ENCODE peak calls at places on chromosomes 3 and 15, in eight cellular contexts. M is ovary; S is activated CD8-positive, alpha-beta memory T cell treated with anti-CD3 and anti-CD28 coated beads for 48 hours; K is activated CD4-positive, alpha-beta T cell treated with anti-CD3 and anti-CD28 coated beads, Interleukin-2, amount 10 ng/mL, durations not matched to agents 7 days and 5 days; N is C1 segment of cervical spinal cord; P is T-helper 2 cell treated with Interferon-gamma antibody and Interleukin-4, amounts not matched to agents 5 μg/mL and 100 μg/mL, for 36 hours; B is stimulated activated CD4-positive, alpha-beta T cell treated with anti-CD3 and anti-CD28 coated beads, Interleukin-2, amount 100 ng/mL, for 24 hours; L is NT2/D1. D is an unnamed sample.

GRCh38 chr15:35309886-35310285 is 224.8 kb upstream of the NANOGP8 start:
- DNase-seq in B (no peak), L (no peak), N (no peak), M (no peak), P (no peak), K (no peak), S (no peak), D (no peak)

GRCh38 chr3:10242182-10243065 is 5.8 kb upstream of the TATDN2 start:
- DNase-seq in K (peak; percentile 92), S (peak; percentile 55), N (no peak), L (no peak), P (peak; percentile 86), M (no peak), B (peak; percentile 76), D (no peak)

GRCh38 chr3:42697326-42698051 is 5.1 kb downstream of the HHATL start:
- DNase-seq in N (no peak), P (no peak), S (no peak), M (no peak), B (no peak), L (no peak), K (no peak), D (no peak)

GRCh38 chr3:127354761-127355160 is 66.9 kb upstream of the PRR20G start:
- DNase-seq in K (no peak), B (no peak), P (no peak), M (no peak), N (no peak), L (no peak), S (no peak), D (no peak)

GRCh38 chr15:45642203-45642932 is 7.5 kb downstream of the SQOR start:
- DNase-seq in N (no peak), K (no peak), M (no peak), P (no peak), S (no peak), L (no peak), B (no peak), D (no peak)

GRCh38 chr3:100401674-100402036 is 316 bp downstream of the LNP1 start:
- DNase-seq in K (peak; percentile 53), S (peak; percentile 15), M (peak; percentile 43), P (no peak), N (no peak), B (peak; percentile 56), L (no peak), D (no peak)

GRCh38 chr15:20340931-20341661 is 200.5 kb downstream of the GOLGA6L6 start:
- DNase-seq in B (no peak), L (no peak), K (peak; percentile 28), N (no peak), P (peak; percentile 24), M (peak; percentile 64), S (no peak), D (no peak)

GRCh38 chr3:129855454-129856419 is 37.8 kb downstream of the TMCC1 start:
- DNase-seq in B (no peak), M (peak; percentile 31), N (no peak), L (no peak), P (no peak), S (no peak), K (no peak), D (no peak)

GRCh38 chr15:29815000-29815704 is 7.1 kb downstream of the TJP1 start:
- DNase-seq in S (no peak), N (no peak), M (no peak), K (no peak), P (no peak), B (no peak), L (no peak), D (peak; percentile 2)

GRCh38 chr3:81789686-81790085 is 28.2 kb upstream of the GBE1 start:
- DNase-seq in M (no peak), P (no peak), B (no peak), S (no peak), K (no peak), N (no peak), L (no peak), D (no peak)

GRCh38 chr3:107756649-107757048 is 233.9 kb downstream of the BBX start:
- DNase-seq in P (no peak), S (no peak), L (no peak), N (no peak), M (no peak), K (no peak), B (no peak), D (no peak)

GRCh38 chr15:58019503-58020376 is 45.8 kb downstream of the ALDH1A2 start:
- DNase-seq in S (no peak), L (no peak), P (no peak), B (no peak), N (no peak), M (no peak), K (no peak), D (no peak)

GRCh38 chr3:197889204-197889930 is 60.6 kb upstream of the RPL35A start:
- DNase-seq in P (no peak), M (no peak), S (no peak), L (no peak), N (no peak), B (no peak), K (no peak), D (no peak)

GRCh38 chr15:38176155-38176554 is 76.5 kb upstream of the SPRED1 start:
- DNase-seq in N (no peak), L (no peak), K (no peak), B (no peak), M (no peak), P (no peak), S (no peak), D (no peak)

D was measured in NCI-H1694 treated with DMSO at 0.1 percent for 48 hours.